ENCODE peak calls at places on chromosomes 5 and 9, in nine cellular contexts. E, X, I, N, U, Q, Z, R and O are unnamed samples.

GRCh38 chr5:141559481-141559880 is 59.3 kb downstream of the DIAPH1 start:
- DNase-seq in E (no peak), X (no peak), I (peak; percentile 80), N (no peak), U (no peak), Q (no peak), Z (no peak), R (no peak), O (peak; percentile 59)

GRCh38 chr5:116573617-116574431 is 799 bp downstream of the SEMA6A start:
- DNase-seq in E (peak; percentile 46), X (peak; percentile 28), I (no peak), N (no peak), U (peak; percentile 47), Q (peak; percentile 27), Z (no peak), R (peak; percentile 48), O (no peak)

GRCh38 chr9:3244963-3245653 is 280.7 kb downstream of the RFX3 start:
- DNase-seq in E (no peak), X (no peak), I (no peak), N (no peak), U (no peak), Q (no peak), Z (no peak), R (no peak), O (no peak)

GRCh38 chr5:54148062-54148461 is 162.3 kb downstream of the ARL15 start:
- DNase-seq in E (no peak), X (no peak), I (no peak), N (no peak), U (no peak), Q (no peak), Z (no peak), R (no peak), O (no peak)

GRCh38 chr9:72149231-72149975 is at the start of gene GDA:
- DNase-seq in E (peak; percentile 81), X (no peak), I (no peak), N (peak; percentile 42), U (no peak), Q (peak; percentile 70), Z (no peak), R (peak; percentile 8), O (peak; percentile 42)

GRCh38 chr5:60161340-60161934 is 267.9 kb upstream of the PDE4D start:
- DNase-seq in E (no peak), X (no peak), I (peak; percentile 25), N (no peak), U (no peak), Q (no peak), Z (no peak), R (peak; percentile 43), O (peak; percentile 36)

GRCh38 chr9:110015759-110016158 is 192.2 kb downstream of the C9orf152 start:
- DNase-seq in E (no peak), X (no peak), I (peak; percentile 93), N (no peak), U (no peak), Q (no peak), Z (no peak), R (no peak), O (peak; percentile 93)

GRCh38 chr9:126489604-126490593 is 123.8 kb upstream of the LMX1B start:
- DNase-seq in E (no peak), X (no peak), I (no peak), N (no peak), U (peak; percentile 41), Q (no peak), Z (no peak), R (no peak), O (no peak)

GRCh38 chr5:135386886-135387628 is 12.0 kb downstream of the MACROH2A1 start:
- DNase-seq in E (peak; percentile 82), X (no peak), I (peak; percentile 90), N (no peak), U (peak; percentile 61), Q (peak; percentile 70), Z (no peak), R (no peak), O (peak; percentile 97)

GRCh38 chr5:112420111-112420864 is 1.2 kb upstream of the EPB41L4A start:
- DNase-seq in E (peak; percentile 86), X (peak; percentile 82), I (peak; percentile 18), N (peak; percentile 87), U (peak; percentile 88), Q (peak; percentile 87), Z (peak; percentile 68), R (peak; percentile 92), O (peak; percentile 89)

GRCh38 chr9:99085949-99086948 is 18.7 kb upstream of the TGFBR1 start:
- DNase-seq in E (no peak), X (no peak), I (peak; percentile 82), N (no peak), U (no peak), Q (no peak), Z (no peak), R (no peak), O (no peak)

GRCh38 chr9:106717686-106718085 is 145.3 kb upstream of the ZNF462 start:
- DNase-seq in E (no peak), X (peak; percentile 14), I (peak; percentile 85), N (no peak), U (no peak), Q (no peak), Z (no peak), R (peak; percentile 21), O (peak; percentile 79)

GRCh38 chr5:58680503-58680902 is 97.6 kb downstream of the RAB3C start:
- DNase-seq in E (no peak), X (no peak), I (no peak), N (no peak), U (no peak), Q (no peak), Z (no peak), R (no peak), O (no peak)

GRCh38 chr5:14501353-14502162 is 80.0 kb upstream of the OTULINL start:
- DNase-seq in E (no peak), X (no peak), I (no peak), N (no peak), U (no peak), Q (no peak), Z (no peak), R (no peak), O (no peak)

GRCh38 chr5:174335682-174336364 is 290.3 kb downstream of the NSG2 start:
- DNase-seq in E (no peak), X (no peak), I (peak; percentile 75), N (no peak), U (no peak), Q (no peak), Z (no peak), R (no peak), O (no peak)

GRCh38 chr5:17257705-17258273 is 40.4 kb downstream of the BASP1 start:
- DNase-seq in E (peak; percentile 25), X (no peak), I (no peak), N (no peak), U (no peak), Q (no peak), Z (no peak), R (no peak), O (no peak)

GRCh38 chr5:17256171-17256570 is 38.7 kb downstream of the BASP1 start:
- DNase-seq in E (no peak), X (no peak), I (no peak), N (no peak), U (no peak), Q (no peak), Z (no peak), R (no peak), O (no peak)

GRCh38 chr5:17260549-17260948 is 43.1 kb downstream of the BASP1 start:
- DNase-seq in E (no peak), X (no peak), I (no peak), N (no peak), U (no peak), Q (no peak), Z (no peak), R (no peak), O (no peak)

GRCh38 chr5:17256839-17257238 is 39.4 kb downstream of the BASP1 start:
- DNase-seq in E (no peak), X (no peak), I (no peak), N (no peak), U (no peak), Q (no peak), Z (no peak), R (no peak), O (no peak)

DNA sequence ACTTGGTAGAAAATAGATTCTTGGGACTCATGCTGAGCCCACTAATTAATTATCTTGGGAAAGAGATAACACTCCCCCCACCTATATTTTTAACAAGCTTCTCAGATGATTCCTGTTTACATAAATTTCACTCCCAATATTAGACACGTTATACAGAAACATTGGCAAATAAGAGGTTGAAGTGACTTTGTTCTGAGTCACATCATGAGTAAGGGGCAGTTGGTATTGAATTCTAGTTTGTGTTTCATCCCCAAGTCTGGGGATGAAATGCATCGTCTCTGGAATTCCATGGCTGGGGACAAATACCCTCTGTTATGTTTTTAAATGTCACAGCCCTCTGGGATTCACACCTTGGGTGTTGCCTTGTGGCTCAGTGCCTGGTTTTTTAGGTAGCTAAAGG is 41.0 kb downstream of the BASP1 start:
- DNase-seq in E (no peak), X (no peak), I (peak; percentile 45), N (no peak), U (no peak), Q (no peak), Z (no peak), R (no peak), O (peak; percentile 16)
- H3K27ac ChIP-seq in E (no peak overlapping the region), X (no peak overlapping the region), I (peak overlapping the region; percentile 53), N (no peak overlapping the region), U (no peak overlapping the region), Q (no peak overlapping the region), Z (no peak overlapping the region), R (no peak overlapping the region), O (no peak overlapping the region)

GRCh38 chr9:14080940-14081621 is 232.9 kb downstream of the NFIB start:
- DNase-seq in E (no peak), X (no peak), I (peak; percentile 93), N (no peak), U (no peak), Q (no peak), Z (no peak), R (no peak), O (peak; percentile 36)
- TF ChIP-seq CTCF in E (no peak), X (no peak), I (peak; percentile 2), N (no peak), U (no peak), Q (no peak), Z (no peak), R (no peak), O (no peak)

DNA sequence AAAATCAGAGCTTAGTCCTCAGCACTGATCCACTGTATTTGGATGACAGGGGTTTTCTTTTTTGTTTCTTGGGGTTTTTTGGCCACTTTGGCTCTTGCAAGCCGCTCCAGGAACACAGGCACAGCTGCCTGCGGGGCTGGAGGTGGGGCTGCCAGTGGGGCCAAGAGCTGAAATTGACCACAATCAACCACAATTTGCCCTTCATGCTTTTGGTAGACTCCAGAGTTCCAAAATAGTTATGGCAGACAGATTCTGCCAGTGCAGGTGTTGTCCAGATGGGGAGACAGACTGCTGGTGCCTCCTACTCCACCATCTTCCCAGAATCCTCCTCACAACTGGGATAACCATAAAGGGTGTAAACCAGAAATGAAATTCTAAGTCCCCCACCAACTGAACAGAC is 36.5 kb downstream of the PLEKHG4B start:
- DNase-seq in E (no peak), X (no peak), I (peak; percentile 22), N (no peak), U (no peak), Q (no peak), Z (no peak), R (no peak), O (no peak)
- H3K27ac ChIP-seq in E (no peak overlapping the region), X (no peak overlapping the region), I (no peak overlapping the region), N (no peak overlapping the region), U (no peak overlapping the region), Q (no peak overlapping the region), Z (no peak overlapping the region), R (no peak overlapping the region), O (no peak overlapping the region)

DNA sequence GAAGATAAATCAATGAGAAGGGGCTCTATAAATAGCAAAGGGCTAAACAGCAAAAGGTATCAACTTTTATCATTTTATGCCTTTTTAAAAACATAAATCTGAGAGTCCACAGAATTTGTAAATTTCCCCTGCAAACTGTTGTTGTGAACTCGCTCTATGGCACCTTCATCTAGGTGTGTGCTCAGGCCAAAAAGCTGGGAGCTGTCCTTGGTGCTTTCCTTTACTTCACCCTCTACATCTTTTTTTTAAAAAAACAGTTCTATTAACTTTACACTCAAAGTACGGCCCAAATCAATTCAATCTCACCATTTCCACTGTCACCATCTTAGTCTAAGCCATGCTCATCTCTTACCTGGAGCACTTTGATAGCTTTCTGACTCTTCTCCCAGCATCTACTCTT is 108.2 kb upstream of the GPR151 start:
- DNase-seq in E (no peak), X (no peak), I (no peak), N (no peak), U (no peak), Q (no peak), Z (no peak), R (peak; percentile 47), O (no peak)
- TF ChIP-seq CTCF in E (no peak), X (no peak), I (no peak), N (no peak), U (no peak), Q (no peak), Z (no peak), R (no peak), O (no peak)